ENCODE peak calls at places on chromosomes 2 and 18, in nine cellular contexts. One of them, this sample, is unnamed.

GRCh38 chr2:55196526-55196925 is 35.6 kb downstream of the CLHC1 start:
- DNase-seq in adrenal gland: no peak
- DNase-seq in prostate gland: no peak
- DNase-seq in transverse colon: no peak
- DNase-seq in heart left ventricle: no peak
- DNase-seq in thyroid gland: no peak
- DNase-seq in tibial nerve: no peak
- DNase-seq in A549: no peak
- DNase-seq in K562: no peak
- DNase-seq in this sample: no peak

GRCh38 chr2:126172785-126173184 is 483.2 kb upstream of the GYPC start:
- DNase-seq in adrenal gland: no peak
- DNase-seq in prostate gland: no peak
- DNase-seq in transverse colon: no peak
- DNase-seq in heart left ventricle: no peak
- DNase-seq in thyroid gland: no peak
- DNase-seq in tibial nerve: no peak
- DNase-seq in A549: no peak
- DNase-seq in K562: no peak
- DNase-seq in this sample: no peak

GRCh38 chr2:42567806-42568429 is 514 bp upstream of the MTA3 start:
- DNase-seq in adrenal gland: peak
- DNase-seq in prostate gland: peak
- DNase-seq in transverse colon: peak
- DNase-seq in heart left ventricle: peak
- DNase-seq in thyroid gland: peak
- DNase-seq in tibial nerve: peak
- DNase-seq in A549: peak
- DNase-seq in K562: no peak
- DNase-seq in this sample: peak

GRCh38 chr2:224628416-224628815 is 43.3 kb upstream of the CUL3 start:
- DNase-seq in adrenal gland: no peak
- DNase-seq in prostate gland: no peak
- DNase-seq in transverse colon: no peak
- DNase-seq in heart left ventricle: no peak
- DNase-seq in thyroid gland: no peak
- DNase-seq in tibial nerve: no peak
- DNase-seq in A549: no peak
- DNase-seq in K562: no peak
- DNase-seq in this sample: no peak

GRCh38 chr2:167509585-167509984 is 621.3 kb downstream of the XIRP2 start:
- DNase-seq in adrenal gland: no peak
- DNase-seq in prostate gland: no peak
- DNase-seq in transverse colon: no peak
- DNase-seq in heart left ventricle: no peak
- DNase-seq in thyroid gland: no peak
- DNase-seq in tibial nerve: no peak
- DNase-seq in A549: no peak
- DNase-seq in K562: no peak
- DNase-seq in this sample: no peak

GRCh38 chr2:108215794-108216211 is 24.0 kb upstream of the SULT1C3 start:
- DNase-seq in adrenal gland: no peak
- DNase-seq in prostate gland: peak
- DNase-seq in transverse colon: peak
- DNase-seq in heart left ventricle: no peak
- DNase-seq in thyroid gland: peak
- DNase-seq in tibial nerve: no peak
- DNase-seq in A549: peak
- DNase-seq in K562: peak
- DNase-seq in this sample: peak

GRCh38 chr2:109480486-109481195 is 133.1 kb downstream of the SEPTIN10 start:
- DNase-seq in adrenal gland: no peak
- DNase-seq in prostate gland: no peak
- DNase-seq in transverse colon: no peak
- DNase-seq in heart left ventricle: peak
- DNase-seq in thyroid gland: no peak
- DNase-seq in tibial nerve: no peak
- DNase-seq in A549: no peak
- DNase-seq in K562: no peak
- DNase-seq in this sample: no peak

GRCh38 chr2:174916270-174916930 is 88.8 kb downstream of the CHN1 start:
- DNase-seq in adrenal gland: no peak
- DNase-seq in prostate gland: no peak
- DNase-seq in transverse colon: no peak
- DNase-seq in heart left ventricle: no peak
- DNase-seq in thyroid gland: no peak
- DNase-seq in tibial nerve: no peak
- DNase-seq in A549: no peak
- DNase-seq in K562: no peak
- DNase-seq in this sample: no peak

GRCh38 chr2:128073278-128073677 is 17.7 kb upstream of the UGGT1 start:
- DNase-seq in adrenal gland: no peak
- DNase-seq in prostate gland: no peak
- DNase-seq in transverse colon: no peak
- DNase-seq in heart left ventricle: no peak
- DNase-seq in thyroid gland: no peak
- DNase-seq in tibial nerve: no peak
- DNase-seq in A549: no peak
- DNase-seq in K562: no peak
- DNase-seq in this sample: no peak

DNA sequence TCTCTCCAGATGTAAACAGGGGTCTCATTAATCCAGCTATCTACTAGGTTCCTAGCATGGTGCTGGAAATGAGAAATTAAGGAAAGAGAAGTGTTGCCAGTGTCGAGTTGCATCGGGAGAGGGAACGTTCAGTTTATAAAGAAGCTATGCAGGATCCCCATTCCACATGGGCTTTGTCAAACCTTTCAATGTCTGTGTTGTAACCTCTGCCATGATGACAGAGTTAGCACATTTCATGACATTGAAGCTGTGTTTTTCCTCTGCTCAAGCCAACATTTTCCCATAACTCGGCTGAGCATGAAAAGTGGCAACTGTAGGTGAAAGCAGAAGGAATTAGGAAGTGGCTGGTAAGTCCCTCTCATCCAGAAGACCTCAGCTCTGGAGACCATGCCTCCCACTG is 133.4 kb downstream of the WDSUB1 start:
- DNase-seq in adrenal gland: no peak
- DNase-seq in prostate gland: no peak
- DNase-seq in transverse colon: no peak
- DNase-seq in heart left ventricle: no peak
- DNase-seq in thyroid gland: no peak
- DNase-seq in tibial nerve: no peak
- DNase-seq in A549: no peak
- DNase-seq in K562: no peak
- DNase-seq in this sample: no peak
- H3K4me3 ChIP-seq in adrenal gland: no peak
- H3K4me3 ChIP-seq in prostate gland: no peak
- H3K4me3 ChIP-seq in transverse colon: no peak
- H3K4me3 ChIP-seq in heart left ventricle: no peak
- H3K4me3 ChIP-seq in thyroid gland: no peak
- H3K4me3 ChIP-seq in tibial nerve: no peak
- H3K4me3 ChIP-seq in A549: no peak
- H3K4me3 ChIP-seq in K562: no peak
- H3K4me3 ChIP-seq in this sample: no peak

GRCh38 chr18:63320041-63320689 is 596 bp upstream of the BCL2 start:
- DNase-seq in adrenal gland: peak
- DNase-seq in prostate gland: peak
- DNase-seq in transverse colon: peak
- DNase-seq in heart left ventricle: peak
- DNase-seq in thyroid gland: peak
- DNase-seq in tibial nerve: peak
- DNase-seq in A549: peak
- DNase-seq in K562: peak
- DNase-seq in this sample: peak
- TF ChIP-seq POLR2A in adrenal gland: peak
- TF ChIP-seq POLR2A in prostate gland: no peak
- TF ChIP-seq POLR2A in transverse colon: peak
- TF ChIP-seq POLR2A in heart left ventricle: no peak
- TF ChIP-seq POLR2A in thyroid gland: no peak
- TF ChIP-seq POLR2A in tibial nerve: peak
- TF ChIP-seq POLR2A in A549: no peak
- TF ChIP-seq POLR2A in K562: no peak
- TF ChIP-seq POLR2A in this sample: peak

DNA sequence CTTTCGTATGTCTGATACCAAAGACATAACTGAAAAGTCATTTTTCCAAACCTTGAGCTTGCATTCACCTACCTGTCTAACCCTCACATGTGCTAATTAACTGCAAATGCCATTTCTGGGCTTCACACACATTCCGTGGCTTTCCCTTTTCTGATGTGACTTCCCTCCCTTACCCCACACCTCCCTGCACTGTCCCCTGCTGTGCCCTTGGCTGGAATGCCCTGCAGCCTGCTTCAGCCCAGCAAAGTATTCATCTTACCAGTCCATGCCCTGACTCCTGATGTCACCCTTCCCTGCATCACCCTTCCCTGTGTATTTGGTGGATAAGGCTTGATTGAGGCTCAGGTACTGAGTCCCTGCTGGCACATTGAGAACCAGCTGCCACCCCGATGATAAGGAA is 12.2 kb downstream of the RETSAT start:
- DNase-seq in adrenal gland: no peak
- DNase-seq in prostate gland: no peak
- DNase-seq in transverse colon: no peak
- DNase-seq in heart left ventricle: no peak
- DNase-seq in thyroid gland: no peak
- DNase-seq in tibial nerve: no peak
- DNase-seq in A549: no peak
- DNase-seq in K562: no peak
- DNase-seq in this sample: no peak
- H3K4me3 ChIP-seq in adrenal gland: no peak
- H3K4me3 ChIP-seq in prostate gland: no peak
- H3K4me3 ChIP-seq in transverse colon: no peak
- H3K4me3 ChIP-seq in heart left ventricle: no peak
- H3K4me3 ChIP-seq in thyroid gland: no peak
- H3K4me3 ChIP-seq in tibial nerve: no peak
- H3K4me3 ChIP-seq in A549: no peak
- H3K4me3 ChIP-seq in K562: no peak
- H3K4me3 ChIP-seq in this sample: no peak

GRCh38 chr2:86319700-86320369 is 17.6 kb downstream of the REEP1 start:
- DNase-seq in adrenal gland: peak
- DNase-seq in prostate gland: no peak
- DNase-seq in transverse colon: no peak
- DNase-seq in heart left ventricle: no peak
- DNase-seq in thyroid gland: no peak
- DNase-seq in tibial nerve: no peak
- DNase-seq in A549: no peak
- DNase-seq in K562: no peak
- DNase-seq in this sample: no peak

GRCh38 chr2:86313341-86313740 is 24.1 kb downstream of the REEP1 start:
- DNase-seq in adrenal gland: no peak
- DNase-seq in prostate gland: no peak
- DNase-seq in transverse colon: no peak
- DNase-seq in heart left ventricle: no peak
- DNase-seq in thyroid gland: no peak
- DNase-seq in tibial nerve: no peak
- DNase-seq in A549: no peak
- DNase-seq in K562: no peak
- DNase-seq in this sample: no peak

GRCh38 chr2:86314125-86314524 is 23.3 kb downstream of the REEP1 start:
- DNase-seq in adrenal gland: peak
- DNase-seq in prostate gland: no peak
- DNase-seq in transverse colon: no peak
- DNase-seq in heart left ventricle: no peak
- DNase-seq in thyroid gland: no peak
- DNase-seq in tibial nerve: no peak
- DNase-seq in A549: no peak
- DNase-seq in K562: no peak
- DNase-seq in this sample: no peak

GRCh38 chr2:86311879-86312278 is 25.5 kb downstream of the REEP1 start:
- DNase-seq in adrenal gland: peak
- DNase-seq in prostate gland: no peak
- DNase-seq in transverse colon: no peak
- DNase-seq in heart left ventricle: no peak
- DNase-seq in thyroid gland: no peak
- DNase-seq in tibial nerve: no peak
- DNase-seq in A549: no peak
- DNase-seq in K562: no peak
- DNase-seq in this sample: no peak

DNA sequence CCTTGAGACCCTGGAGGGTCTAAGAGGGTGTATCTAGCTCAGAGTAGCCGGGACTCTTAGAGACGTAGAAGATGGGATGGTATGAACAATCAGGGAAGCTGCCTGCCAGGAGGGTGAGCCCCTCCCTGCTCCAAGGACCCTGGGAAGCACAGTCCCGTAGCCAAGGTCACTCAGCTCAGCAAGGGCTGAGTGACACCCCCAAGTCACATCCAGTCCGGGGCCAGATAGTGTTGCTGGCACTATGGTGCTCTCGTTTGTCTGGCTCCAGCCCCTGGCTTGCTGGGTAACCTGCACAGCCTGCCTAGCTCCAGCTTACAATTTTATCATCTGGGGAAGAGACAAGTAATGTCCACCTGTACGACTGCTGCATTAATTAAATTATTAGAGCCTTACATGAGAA is 22.3 kb downstream of the REEP1 start:
- DNase-seq in adrenal gland: no peak
- DNase-seq in prostate gland: no peak
- DNase-seq in transverse colon: no peak
- DNase-seq in heart left ventricle: peak
- DNase-seq in thyroid gland: no peak
- DNase-seq in tibial nerve: no peak
- DNase-seq in A549: no peak
- DNase-seq in K562: no peak
- DNase-seq in this sample: no peak
- TF ChIP-seq POLR2A in adrenal gland: no peak
- TF ChIP-seq POLR2A in prostate gland: no peak
- TF ChIP-seq POLR2A in transverse colon: no peak
- TF ChIP-seq POLR2A in heart left ventricle: no peak
- TF ChIP-seq POLR2A in thyroid gland: no peak
- TF ChIP-seq POLR2A in tibial nerve: no peak
- TF ChIP-seq POLR2A in A549: no peak
- TF ChIP-seq POLR2A in K562: no peak
- TF ChIP-seq POLR2A in this sample: no peak

GRCh38 chr2:210713122-210713521 is 156.7 kb downstream of the CPS1 start:
- DNase-seq in adrenal gland: no peak
- DNase-seq in prostate gland: no peak
- DNase-seq in transverse colon: no peak
- DNase-seq in heart left ventricle: no peak
- DNase-seq in thyroid gland: no peak
- DNase-seq in tibial nerve: no peak
- DNase-seq in A549: no peak
- DNase-seq in K562: no peak
- DNase-seq in this sample: no peak
- H3K4me3 ChIP-seq in adrenal gland: no peak
- H3K4me3 ChIP-seq in prostate gland: no peak
- H3K4me3 ChIP-seq in transverse colon: no peak
- H3K4me3 ChIP-seq in heart left ventricle: no peak
- H3K4me3 ChIP-seq in thyroid gland: no peak
- H3K4me3 ChIP-seq in tibial nerve: no peak
- H3K4me3 ChIP-seq in A549: no peak
- H3K4me3 ChIP-seq in K562: no peak
- H3K4me3 ChIP-seq in this sample: no peak

This sample was measured in right lobe of liver.